ENCODE peak calls at places on chromosome X, in six cellular contexts. B is A549; W is stimulated activated CD8-positive, alpha-beta memory T cell treated with anti-CD3 and anti-CD28 coated beads, Interleukin-4, amount 100 ng/mL, for 24 hours; U is putamen; K is ACHN; N is activated CD8-positive, alpha-beta memory T cell treated with anti-CD3 and anti-CD28 coated beads, Interleukin-2, amount 50 U/mL, for 48 hours. D is an unnamed sample.
A peak's percentile ranks its signal among the peaks of the same experiment; 100 is the strongest.

GRCh38 chrX:39762266-39762841 is 335.4 kb downstream of the BCOR start:
- DNase-seq in B (no peak), W (no peak), U (no peak), K (no peak), N (no peak), D (no peak)

GRCh38 chrX:1242901-1243402 is 25.7 kb upstream of the CSF2RA start:
- DNase-seq in B (no peak), W (no peak), U (no peak), K (no peak), N (peak; percentile 63), D (no peak)

GRCh38 chrX:110504947-110505346 is 146.3 kb downstream of the RTL9 start:
- DNase-seq in B (no peak), W (no peak), U (no peak), K (no peak), N (no peak), D (no peak)

GRCh38 chrX:39772057-39772832 is 325.5 kb downstream of the BCOR start:
- DNase-seq in B (no peak), W (peak; percentile 33), U (no peak), K (peak; percentile 25), N (peak; percentile 64), D (no peak)

GRCh38 chrX:148135738-148136137 is 154.6 kb downstream of the FMR1NB start:
- DNase-seq in B (no peak), W (no peak), U (no peak), K (no peak), N (no peak), D (no peak)

GRCh38 chrX:139739138-139739537 is 31.2 kb upstream of the MCF2 start:
- DNase-seq in B (no peak), W (no peak), U (no peak), K (no peak), N (no peak), D (no peak)

GRCh38 chrX:110568396-110568795 is 209.7 kb downstream of the RTL9 start:
- DNase-seq in B (no peak), W (no peak), U (no peak), K (no peak), N (no peak), D (no peak)

GRCh38 chrX:150508461-150509367 is 59.7 kb upstream of the MTM1 start:
- DNase-seq in B (no peak), W (no peak), U (peak; percentile 61), K (no peak), N (no peak), D (peak; percentile 48)

GRCh38 chrX:117973175-117974075 is 143.2 kb downstream of the KLHL13 start:
- DNase-seq in B (no peak), W (no peak), U (no peak), K (no peak), N (no peak), D (no peak)

GRCh38 chrX:32116047-32116446 is 1044.2 kb upstream of the FTHL17 start:
- DNase-seq in B (no peak), W (no peak), U (no peak), K (no peak), N (no peak), D (no peak)

GRCh38 chrX:154328646-154329045 is 33.1 kb downstream of the TKTL1 start:
- DNase-seq in B (no peak), W (no peak), U (no peak), K (no peak), N (no peak), D (no peak)

GRCh38 chrX:136608295-136608933 is 39.5 kb upstream of the CD40LG start:
- DNase-seq in B (no peak), W (peak; percentile 23), U (no peak), K (peak; percentile 1), N (no peak), D (no peak)

D was measured in cerebellar nuclear complex.